ENCODE peak calls at places on chromosomes 11 and 22, in seven cellular contexts. One of them, this sample, is unnamed. For H3K4me1, the result is how much of the 10 kb centered on the place peaks cover.

GRCh38 chr11:109015283-109015682 is 350.4 kb downstream of the DDX10 start:
- DNase-seq in mesendoderm: no peak
- DNase-seq in neuronal stem cell: no peak
- DNase-seq in H9: no peak
- DNase-seq in mesenchymal stem cell: peak
- DNase-seq in IMR-90: peak
- DNase-seq in H1: no peak
- DNase-seq in this sample: no peak

GRCh38 chr11:65412271-65413076 is 10.1 kb upstream of the NEAT1 start:
- DNase-seq in H1: no peak
- DNase-seq in mesendoderm: no peak
- DNase-seq in H9: no peak
- DNase-seq in mesenchymal stem cell: no peak
- DNase-seq in IMR-90: no peak
- DNase-seq in neuronal stem cell: no peak
- DNase-seq in this sample: no peak

GRCh38 chr22:22957090-22957489 is 69.5 kb downstream of the IGLL5 start:
- DNase-seq in IMR-90: no peak
- DNase-seq in H9: no peak
- DNase-seq in H1: no peak
- DNase-seq in mesendoderm: no peak
- DNase-seq in mesenchymal stem cell: no peak
- DNase-seq in neuronal stem cell: no peak
- DNase-seq in this sample: no peak

GRCh38 chr11:44760917-44761545 is 34.3 kb downstream of the TSPAN18 start:
- DNase-seq in mesendoderm: peak
- DNase-seq in neuronal stem cell: peak
- DNase-seq in mesenchymal stem cell: peak
- DNase-seq in IMR-90: peak
- DNase-seq in H9: peak
- DNase-seq in H1: peak
- DNase-seq in this sample: peak

GRCh38 chr22:44576311-44577260 is 78.6 kb upstream of the RTL6 start:
- DNase-seq in H1: no peak
- DNase-seq in mesendoderm: no peak
- DNase-seq in neuronal stem cell: no peak
- DNase-seq in IMR-90: no peak
- DNase-seq in mesenchymal stem cell: no peak
- DNase-seq in H9: peak
- DNase-seq in this sample: no peak

GRCh38 chr11:101046947-101047346 is 82.7 kb downstream of the PGR start:
- DNase-seq in mesendoderm: no peak
- DNase-seq in IMR-90: no peak
- DNase-seq in H9: no peak
- DNase-seq in mesenchymal stem cell: no peak
- DNase-seq in neuronal stem cell: no peak
- DNase-seq in H1: no peak
- DNase-seq in this sample: no peak

GRCh38 chr22:47663615-47664605 is 901.5 kb downstream of the TBC1D22A start:
- DNase-seq in H1: no peak
- DNase-seq in neuronal stem cell: no peak
- DNase-seq in H9: no peak
- DNase-seq in mesendoderm: no peak
- DNase-seq in IMR-90: no peak
- DNase-seq in mesenchymal stem cell: no peak
- DNase-seq in this sample: no peak

GRCh38 chr11:134037093-134037908 is 31.6 kb upstream of the JAM3 start:
- DNase-seq in H9: peak
- DNase-seq in H1: peak
- DNase-seq in mesendoderm: peak
- DNase-seq in IMR-90: peak
- DNase-seq in mesenchymal stem cell: peak
- DNase-seq in neuronal stem cell: no peak
- DNase-seq in this sample: peak

GRCh38 chr11:13745165-13745564 is 76.7 kb downstream of the FAR1 start:
- DNase-seq in IMR-90: peak
- DNase-seq in mesenchymal stem cell: no peak
- DNase-seq in H1: no peak
- DNase-seq in mesendoderm: no peak
- DNase-seq in H9: no peak
- DNase-seq in neuronal stem cell: no peak
- DNase-seq in this sample: no peak

GRCh38 chr11:79686703-79687419 is 246.0 kb upstream of the TENM4 start:
- DNase-seq in H9: no peak
- DNase-seq in H1: no peak
- DNase-seq in mesenchymal stem cell: no peak
- DNase-seq in neuronal stem cell: no peak
- DNase-seq in mesendoderm: no peak
- DNase-seq in IMR-90: no peak
- DNase-seq in this sample: no peak

GRCh38 chr11:16001899-16002426 is 354.4 kb downstream of the SOX6 start:
- DNase-seq in IMR-90: peak
- DNase-seq in neuronal stem cell: peak
- DNase-seq in mesenchymal stem cell: peak
- DNase-seq in H9: no peak
- DNase-seq in mesendoderm: peak
- DNase-seq in H1: no peak
- DNase-seq in this sample: peak

GRCh38 chr11:34825670-34826383 is 90.4 kb downstream of the APIP start:
- DNase-seq in H1: no peak
- DNase-seq in neuronal stem cell: no peak
- DNase-seq in mesenchymal stem cell: no peak
- DNase-seq in H9: no peak
- DNase-seq in IMR-90: no peak
- DNase-seq in mesendoderm: no peak
- DNase-seq in this sample: no peak

GRCh38 chr11:134101292-134101691 is 32.4 kb downstream of the JAM3 start:
- DNase-seq in IMR-90: peak
- DNase-seq in mesendoderm: no peak
- DNase-seq in neuronal stem cell: no peak
- DNase-seq in H1: no peak
- DNase-seq in H9: no peak
- DNase-seq in mesenchymal stem cell: peak
- DNase-seq in this sample: no peak

GRCh38 chr11:85647604-85648299 is at the start of gene TMEM126A:
- DNase-seq in H1: peak
- DNase-seq in mesendoderm: peak
- DNase-seq in neuronal stem cell: peak
- DNase-seq in mesenchymal stem cell: peak
- DNase-seq in IMR-90: peak
- DNase-seq in H9: peak
- DNase-seq in this sample: peak

GRCh38 chr11:78370406-78371172 is 47.0 kb downstream of the GAB2 start:
- DNase-seq in neuronal stem cell: no peak
- DNase-seq in IMR-90: peak
- DNase-seq in mesendoderm: no peak
- DNase-seq in mesenchymal stem cell: peak
- DNase-seq in H1: no peak
- DNase-seq in H9: no peak
- DNase-seq in this sample: no peak

GRCh38 chr11:117220568-117220967 is 11.3 kb downstream of the PCSK7 start:
- DNase-seq in mesendoderm: no peak
- DNase-seq in H1: no peak
- DNase-seq in neuronal stem cell: no peak
- DNase-seq in mesenchymal stem cell: no peak
- DNase-seq in IMR-90: no peak
- DNase-seq in H9: no peak
- DNase-seq in this sample: no peak

GRCh38 chr11:90803366-90803765 is 580.5 kb upstream of the CHORDC1 start:
- DNase-seq in mesenchymal stem cell: no peak
- DNase-seq in H1: no peak
- DNase-seq in IMR-90: no peak
- DNase-seq in H9: no peak
- DNase-seq in mesendoderm: peak
- DNase-seq in neuronal stem cell: no peak
- DNase-seq in this sample: peak

GRCh38 chr11:72705442-72706365 is 31.5 kb upstream of the PDE2A start:
- DNase-seq in H1: no peak
- DNase-seq in IMR-90: no peak
- DNase-seq in H9: peak
- DNase-seq in mesenchymal stem cell: no peak
- DNase-seq in neuronal stem cell: no peak
- DNase-seq in mesendoderm: peak
- DNase-seq in this sample: no peak

GRCh38 chr11:72706579-72706978 is 32.4 kb upstream of the PDE2A start:
- DNase-seq in H9: no peak
- DNase-seq in H1: no peak
- DNase-seq in neuronal stem cell: no peak
- DNase-seq in mesenchymal stem cell: no peak
- DNase-seq in IMR-90: no peak
- DNase-seq in mesendoderm: no peak
- DNase-seq in this sample: no peak

GRCh38 chr11:72709478-72710238 is 35.4 kb upstream of the PDE2A start:
- DNase-seq in neuronal stem cell: no peak
- DNase-seq in H9: no peak
- DNase-seq in mesenchymal stem cell: no peak
- DNase-seq in mesendoderm: no peak
- DNase-seq in H1: no peak
- DNase-seq in IMR-90: no peak
- DNase-seq in this sample: no peak

GRCh38 chr11:72704783-72705287 is 30.6 kb upstream of the PDE2A start:
- DNase-seq in neuronal stem cell: no peak
- DNase-seq in IMR-90: no peak
- DNase-seq in H1: no peak
- DNase-seq in H9: no peak
- DNase-seq in mesenchymal stem cell: no peak
- DNase-seq in mesendoderm: peak
- DNase-seq in this sample: no peak

GRCh38 chr11:72707032-72707431 is 32.8 kb upstream of the PDE2A start:
- DNase-seq in H1: no peak
- DNase-seq in H9: no peak
- DNase-seq in mesenchymal stem cell: no peak
- DNase-seq in neuronal stem cell: no peak
- DNase-seq in mesendoderm: no peak
- DNase-seq in IMR-90: no peak
- DNase-seq in this sample: no peak
- H4K8ac ChIP-seq in H1: peak
- H4K8ac ChIP-seq in H9: no peak
- H4K8ac ChIP-seq in mesenchymal stem cell: no peak
- H4K8ac ChIP-seq in neuronal stem cell: no peak
- H4K8ac ChIP-seq in mesendoderm: no peak
- H4K8ac ChIP-seq in IMR-90: no peak
- H4K8ac ChIP-seq in this sample: no peak

DNA sequence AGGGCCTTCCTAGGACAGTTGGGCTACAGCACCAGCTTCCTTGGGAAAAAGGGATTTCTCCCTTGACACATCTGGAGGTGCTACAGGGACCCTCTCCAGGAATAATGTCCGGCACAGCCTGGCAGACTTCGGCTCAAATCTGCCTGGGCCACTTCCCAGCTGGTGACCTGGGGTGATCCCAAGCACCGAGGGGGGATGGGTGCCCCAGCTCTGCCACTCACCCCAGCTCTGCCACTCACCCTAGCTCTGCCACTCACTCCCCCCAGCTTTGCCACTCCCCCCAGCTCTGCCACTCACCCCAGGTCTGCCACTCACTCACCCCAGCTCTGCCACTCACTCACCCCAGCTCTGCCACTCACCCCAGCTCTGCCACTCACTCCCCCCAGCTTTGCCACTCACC is 9.9 kb downstream of the OSBPL5 start:
- DNase-seq in H1: no peak
- DNase-seq in mesendoderm: no peak
- DNase-seq in H9: no peak
- DNase-seq in neuronal stem cell: no peak
- DNase-seq in IMR-90: no peak
- DNase-seq in mesenchymal stem cell: no peak
- DNase-seq in this sample: no peak
- H3K4me1 ChIP-seq in H1: under half
- H3K4me1 ChIP-seq in mesendoderm: under half
- H3K4me1 ChIP-seq in H9: under half
- H3K4me1 ChIP-seq in neuronal stem cell: under half
- H3K4me1 ChIP-seq in IMR-90: under half
- H3K4me1 ChIP-seq in mesenchymal stem cell: half or more
- H3K4me1 ChIP-seq in this sample: half or more

DNA sequence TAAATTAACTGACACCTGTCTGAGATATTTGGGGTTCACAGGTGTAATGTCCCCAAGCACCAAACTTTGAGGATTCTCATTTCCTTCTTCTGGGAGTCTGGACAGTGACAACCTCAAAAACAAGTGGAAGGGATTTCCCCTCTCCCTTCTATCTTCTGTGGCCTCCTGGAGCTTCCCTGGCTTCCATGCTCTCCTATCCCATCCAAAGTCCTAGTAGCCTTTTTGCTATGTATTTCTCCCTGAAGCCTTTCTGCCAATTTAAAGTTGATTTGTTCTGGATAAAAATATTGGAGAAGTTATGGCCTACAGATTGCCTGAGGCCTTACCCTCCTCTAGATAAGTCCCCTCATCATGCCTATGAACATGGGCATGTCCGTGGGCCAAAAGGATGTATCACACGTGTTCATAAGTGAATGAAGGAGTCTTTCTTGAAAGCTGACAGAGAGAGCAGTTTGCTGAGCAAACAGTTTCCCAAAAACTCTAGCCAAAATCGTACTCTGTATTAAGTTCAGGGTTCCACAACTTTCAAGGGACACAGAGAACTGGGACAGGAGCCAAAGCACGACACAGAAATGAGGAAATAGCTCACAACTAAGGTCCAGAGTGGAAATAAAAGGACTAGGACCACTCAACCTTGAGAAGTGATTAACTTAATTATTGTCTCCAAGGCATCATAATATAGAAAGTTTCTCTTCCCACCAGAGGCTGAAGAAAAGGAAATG is 6.7 kb downstream of the HEPACAM start:
- DNase-seq in mesendoderm: no peak
- DNase-seq in H1: no peak
- DNase-seq in IMR-90: no peak
- DNase-seq in H9: no peak
- DNase-seq in mesenchymal stem cell: no peak
- DNase-seq in neuronal stem cell: no peak
- DNase-seq in this sample: no peak
- H4K8ac ChIP-seq in mesendoderm: no peak
- H4K8ac ChIP-seq in H1: no peak
- H4K8ac ChIP-seq in IMR-90: no peak
- H4K8ac ChIP-seq in H9: no peak
- H4K8ac ChIP-seq in mesenchymal stem cell: no peak
- H4K8ac ChIP-seq in neuronal stem cell: no peak
- H4K8ac ChIP-seq in this sample: no peak

GRCh38 chr22:37508431-37508963 is 10.7 kb downstream of the CARD10 start:
- DNase-seq in IMR-90: no peak
- DNase-seq in mesendoderm: no peak
- DNase-seq in mesenchymal stem cell: no peak
- DNase-seq in neuronal stem cell: no peak
- DNase-seq in H1: no peak
- DNase-seq in H9: no peak
- DNase-seq in this sample: no peak
- H3K4me1 ChIP-seq in IMR-90: under half
- H3K4me1 ChIP-seq in mesendoderm: under half
- H3K4me1 ChIP-seq in mesenchymal stem cell: under half
- H3K4me1 ChIP-seq in neuronal stem cell: under half
- H3K4me1 ChIP-seq in H1: under half
- H3K4me1 ChIP-seq in H9: under half
- H3K4me1 ChIP-seq in this sample: under half

DNA sequence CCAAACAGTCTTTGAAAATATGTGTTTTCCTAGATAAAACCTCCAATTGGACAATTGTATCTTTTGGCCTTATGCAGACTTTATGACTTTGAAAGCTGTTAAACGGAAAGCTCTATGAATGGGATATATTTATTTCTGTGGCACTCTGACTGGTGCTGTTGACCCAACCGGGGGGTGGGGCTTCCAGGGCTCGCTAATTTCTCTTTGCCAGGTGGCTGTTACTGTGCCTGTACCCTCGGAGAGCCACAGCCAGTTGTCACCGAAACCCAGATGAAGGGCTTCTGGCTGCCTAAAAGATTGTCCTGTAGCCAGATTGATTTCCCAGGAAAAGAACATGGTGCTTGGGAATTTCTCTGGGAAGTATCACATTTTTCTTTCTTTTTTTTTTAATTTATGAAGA is 132.7 kb upstream of the NAV2 start:
- DNase-seq in neuronal stem cell: no peak
- DNase-seq in mesenchymal stem cell: no peak
- DNase-seq in H9: no peak
- DNase-seq in IMR-90: no peak
- DNase-seq in H1: no peak
- DNase-seq in mesendoderm: no peak
- DNase-seq in this sample: no peak
- H4K8ac ChIP-seq in neuronal stem cell: no peak
- H4K8ac ChIP-seq in mesenchymal stem cell: no peak
- H4K8ac ChIP-seq in H9: no peak
- H4K8ac ChIP-seq in IMR-90: no peak
- H4K8ac ChIP-seq in H1: no peak
- H4K8ac ChIP-seq in mesendoderm: no peak
- H4K8ac ChIP-seq in this sample: no peak

This sample was measured in trophoblast cell.